ENCODE peak calls at places on chromosomes 7 and 10, in eight cellular contexts. E is immature natural killer cell, V is NCI-H1417, J is prostate gland, A is neuronal stem cell, U is cerebellum, L is astrocyte of the spinal cord, F is osteoblast. B is an unnamed sample.
A peak's percentile ranks its signal among the peaks of the same experiment; 100 is the strongest.

GRCh38 chr7:77831481-77831880 is 32.9 kb downstream of the PHTF2 start:
- DNase-seq in A (no peak), J (no peak), V (no peak), L (no peak), E (no peak), F (no peak), U (no peak), B (no peak)

GRCh38 chr7:33459340-33459751 is 330.0 kb downstream of the BBS9 start:
- DNase-seq in F (no peak), A (peak; percentile 41), L (peak; percentile 58), J (no peak), V (peak; percentile 16), U (no peak), E (peak; percentile 5), B (peak; percentile 70)

GRCh38 chr10:97134202-97134601 is 51.6 kb downstream of the SLIT1 start:
- DNase-seq in E (no peak), F (no peak), J (no peak), L (no peak), V (no peak), A (no peak), U (no peak), B (peak; percentile 69)

GRCh38 chr7:44636926-44637325 is 30.5 kb downstream of the OGDH start:
- DNase-seq in E (no peak), F (no peak), A (no peak), L (no peak), J (no peak), U (no peak), V (no peak), B (no peak)

GRCh38 chr7:79770053-79770452 is 316.6 kb upstream of the MAGI2 start:
- DNase-seq in F (peak; percentile 35), J (no peak), L (no peak), A (no peak), E (no peak), V (no peak), U (no peak), B (no peak)

GRCh38 chr10:95431900-95432342 is 129.2 kb downstream of the SORBS1 start:
- DNase-seq in E (no peak), V (no peak), L (no peak), A (no peak), F (no peak), U (no peak), J (no peak), B (no peak)

GRCh38 chr10:132712291-132712690 is 73.7 kb downstream of the NKX6-2 start:
- DNase-seq in L (no peak), A (no peak), J (no peak), F (no peak), U (no peak), E (no peak), V (no peak), B (no peak)

GRCh38 chr7:46786221-46786951 is 795.5 kb downstream of the TNS3 start:
- DNase-seq in L (peak; percentile 84), A (no peak), F (no peak), J (peak; percentile 26), U (no peak), E (no peak), V (no peak), B (no peak)

GRCh38 chr7:45647967-45648670 is 74.0 kb downstream of the ADCY1 start:
- DNase-seq in F (no peak), V (no peak), A (no peak), U (no peak), L (no peak), J (peak; percentile 3), E (no peak), B (no peak)

GRCh38 chr7:132255898-132256297 is 320.4 kb downstream of the PLXNA4 start:
- DNase-seq in A (no peak), E (no peak), J (peak; percentile 44), V (peak; percentile 58), U (peak; percentile 32), F (no peak), L (no peak), B (no peak)

GRCh38 chr10:15789793-15790525 is 70.2 kb upstream of the ITGA8 start:
- DNase-seq in A (no peak), L (peak; percentile 76), E (no peak), V (no peak), U (no peak), J (no peak), F (peak; percentile 59), B (no peak)

GRCh38 chr10:26451903-26452302 is 13.8 kb downstream of the APBB1IP start:
- DNase-seq in U (no peak), V (no peak), J (no peak), L (no peak), A (no peak), E (no peak), F (no peak), B (no peak)